ENCODE peak calls at places on chromosome 6, in five cellular contexts. One of them, this sample, is unnamed.

GRCh38 chr6:125942677-125943527 is 13.7 kb upstream of the HINT3 start:
- DNase-seq in activated CD8-positive, alpha-beta memory T cell treated with anti-CD3 and anti-CD28 coated beads for 48 hours: no peak
- DNase-seq in NK-92 treated with Interleukin-12 subunit alpha and Interleukin-12 subunit beta, amount 100 ng/mL, for 24 hours: no peak
- DNase-seq in fibroblast of the conjunctiva: no peak
- DNase-seq in H7: no peak
- DNase-seq in this sample: no peak

GRCh38 chr6:114240800-114241199 is 102.0 kb downstream of the HS3ST5 start:
- DNase-seq in activated CD8-positive, alpha-beta memory T cell treated with anti-CD3 and anti-CD28 coated beads for 48 hours: no peak
- DNase-seq in NK-92 treated with Interleukin-12 subunit alpha and Interleukin-12 subunit beta, amount 100 ng/mL, for 24 hours: no peak
- DNase-seq in fibroblast of the conjunctiva: no peak
- DNase-seq in H7: no peak
- DNase-seq in this sample: no peak

GRCh38 chr6:114304304-114304887 is 38.4 kb downstream of the HS3ST5 start:
- DNase-seq in activated CD8-positive, alpha-beta memory T cell treated with anti-CD3 and anti-CD28 coated beads for 48 hours: no peak
- DNase-seq in NK-92 treated with Interleukin-12 subunit alpha and Interleukin-12 subunit beta, amount 100 ng/mL, for 24 hours: no peak
- DNase-seq in fibroblast of the conjunctiva: no peak
- DNase-seq in H7: no peak
- DNase-seq in this sample: no peak

GRCh38 chr6:452301-453067 is 60.9 kb downstream of the IRF4 start:
- DNase-seq in activated CD8-positive, alpha-beta memory T cell treated with anti-CD3 and anti-CD28 coated beads for 48 hours: no peak
- DNase-seq in NK-92 treated with Interleukin-12 subunit alpha and Interleukin-12 subunit beta, amount 100 ng/mL, for 24 hours: no peak
- DNase-seq in fibroblast of the conjunctiva: no peak
- DNase-seq in H7: no peak
- DNase-seq in this sample: no peak

GRCh38 chr6:147449405-147450161 is 58.9 kb upstream of the SAMD5 start:
- DNase-seq in activated CD8-positive, alpha-beta memory T cell treated with anti-CD3 and anti-CD28 coated beads for 48 hours: no peak
- DNase-seq in NK-92 treated with Interleukin-12 subunit alpha and Interleukin-12 subunit beta, amount 100 ng/mL, for 24 hours: no peak
- DNase-seq in fibroblast of the conjunctiva: no peak
- DNase-seq in H7: no peak
- DNase-seq in this sample: no peak

GRCh38 chr6:119317007-119317406 is 32.6 kb downstream of the MAN1A1 start:
- DNase-seq in activated CD8-positive, alpha-beta memory T cell treated with anti-CD3 and anti-CD28 coated beads for 48 hours: no peak
- DNase-seq in NK-92 treated with Interleukin-12 subunit alpha and Interleukin-12 subunit beta, amount 100 ng/mL, for 24 hours: no peak
- DNase-seq in fibroblast of the conjunctiva: no peak
- DNase-seq in H7: no peak
- DNase-seq in this sample: no peak

GRCh38 chr6:2855061-2855519 is 13.4 kb upstream of the SERPINB1 start:
- DNase-seq in activated CD8-positive, alpha-beta memory T cell treated with anti-CD3 and anti-CD28 coated beads for 48 hours: no peak
- DNase-seq in NK-92 treated with Interleukin-12 subunit alpha and Interleukin-12 subunit beta, amount 100 ng/mL, for 24 hours: no peak
- DNase-seq in fibroblast of the conjunctiva: no peak
- DNase-seq in H7: no peak
- DNase-seq in this sample: no peak

GRCh38 chr6:50021894-50022293 is at the start of gene DEFB110:
- DNase-seq in activated CD8-positive, alpha-beta memory T cell treated with anti-CD3 and anti-CD28 coated beads for 48 hours: no peak
- DNase-seq in NK-92 treated with Interleukin-12 subunit alpha and Interleukin-12 subunit beta, amount 100 ng/mL, for 24 hours: no peak
- DNase-seq in fibroblast of the conjunctiva: no peak
- DNase-seq in H7: no peak
- DNase-seq in this sample: no peak

GRCh38 chr6:97177905-97178304 is 105.1 kb downstream of the MMS22L start:
- DNase-seq in activated CD8-positive, alpha-beta memory T cell treated with anti-CD3 and anti-CD28 coated beads for 48 hours: no peak
- DNase-seq in NK-92 treated with Interleukin-12 subunit alpha and Interleukin-12 subunit beta, amount 100 ng/mL, for 24 hours: no peak
- DNase-seq in fibroblast of the conjunctiva: no peak
- DNase-seq in H7: no peak
- DNase-seq in this sample: no peak

GRCh38 chr6:43623880-43624785 is 4.9 kb downstream of the GTPBP2 start:
- DNase-seq in activated CD8-positive, alpha-beta memory T cell treated with anti-CD3 and anti-CD28 coated beads for 48 hours: no peak
- DNase-seq in NK-92 treated with Interleukin-12 subunit alpha and Interleukin-12 subunit beta, amount 100 ng/mL, for 24 hours: no peak
- DNase-seq in fibroblast of the conjunctiva: no peak
- DNase-seq in H7: no peak
- DNase-seq in this sample: no peak

GRCh38 chr6:161607696-161608297 is 333.9 kb upstream of the AGPAT4 start:
- DNase-seq in activated CD8-positive, alpha-beta memory T cell treated with anti-CD3 and anti-CD28 coated beads for 48 hours: no peak
- DNase-seq in NK-92 treated with Interleukin-12 subunit alpha and Interleukin-12 subunit beta, amount 100 ng/mL, for 24 hours: no peak
- DNase-seq in fibroblast of the conjunctiva: no peak
- DNase-seq in H7: no peak
- DNase-seq in this sample: no peak

GRCh38 chr6:137900815-137901214 is 33.8 kb downstream of the TNFAIP3 start:
- DNase-seq in activated CD8-positive, alpha-beta memory T cell treated with anti-CD3 and anti-CD28 coated beads for 48 hours: no peak
- DNase-seq in NK-92 treated with Interleukin-12 subunit alpha and Interleukin-12 subunit beta, amount 100 ng/mL, for 24 hours: no peak
- DNase-seq in fibroblast of the conjunctiva: no peak
- DNase-seq in H7: no peak
- DNase-seq in this sample: no peak

GRCh38 chr6:5345324-5345723 is 84.0 kb downstream of the FARS2 start:
- DNase-seq in activated CD8-positive, alpha-beta memory T cell treated with anti-CD3 and anti-CD28 coated beads for 48 hours: no peak
- DNase-seq in NK-92 treated with Interleukin-12 subunit alpha and Interleukin-12 subunit beta, amount 100 ng/mL, for 24 hours: no peak
- DNase-seq in fibroblast of the conjunctiva: no peak
- DNase-seq in H7: no peak
- DNase-seq in this sample: no peak

GRCh38 chr6:35077006-35077712 is 64.0 kb downstream of the TCP11 start:
- DNase-seq in activated CD8-positive, alpha-beta memory T cell treated with anti-CD3 and anti-CD28 coated beads for 48 hours: no peak
- DNase-seq in NK-92 treated with Interleukin-12 subunit alpha and Interleukin-12 subunit beta, amount 100 ng/mL, for 24 hours: no peak
- DNase-seq in fibroblast of the conjunctiva: no peak
- DNase-seq in H7: no peak
- DNase-seq in this sample: no peak

GRCh38 chr6:111113731-111114438 is 26.6 kb downstream of the SLC16A10 start:
- DNase-seq in activated CD8-positive, alpha-beta memory T cell treated with anti-CD3 and anti-CD28 coated beads for 48 hours: no peak
- DNase-seq in NK-92 treated with Interleukin-12 subunit alpha and Interleukin-12 subunit beta, amount 100 ng/mL, for 24 hours: no peak
- DNase-seq in fibroblast of the conjunctiva: no peak
- DNase-seq in H7: no peak
- DNase-seq in this sample: no peak

GRCh38 chr6:132812255-132812732 is 2.1 kb upstream of the RPS12 start:
- DNase-seq in activated CD8-positive, alpha-beta memory T cell treated with anti-CD3 and anti-CD28 coated beads for 48 hours: no peak
- DNase-seq in NK-92 treated with Interleukin-12 subunit alpha and Interleukin-12 subunit beta, amount 100 ng/mL, for 24 hours: no peak
- DNase-seq in fibroblast of the conjunctiva: no peak
- DNase-seq in H7: no peak
- DNase-seq in this sample: no peak

GRCh38 chr6:43739642-43740091 is 30.3 kb upstream of the VEGFA start:
- DNase-seq in activated CD8-positive, alpha-beta memory T cell treated with anti-CD3 and anti-CD28 coated beads for 48 hours: no peak
- DNase-seq in NK-92 treated with Interleukin-12 subunit alpha and Interleukin-12 subunit beta, amount 100 ng/mL, for 24 hours: no peak
- DNase-seq in fibroblast of the conjunctiva: no peak
- DNase-seq in H7: peak; percentile 16
- DNase-seq in this sample: no peak

GRCh38 chr6:34235605-34236422 is 859 bp upstream of the HMGA1 start:
- DNase-seq in activated CD8-positive, alpha-beta memory T cell treated with anti-CD3 and anti-CD28 coated beads for 48 hours: no peak
- DNase-seq in NK-92 treated with Interleukin-12 subunit alpha and Interleukin-12 subunit beta, amount 100 ng/mL, for 24 hours: no peak
- DNase-seq in fibroblast of the conjunctiva: peak; percentile 57
- DNase-seq in H7: no peak
- DNase-seq in this sample: peak; percentile 80

GRCh38 chr6:157709514-157709913 is 113.5 kb upstream of the SNX9 start:
- DNase-seq in activated CD8-positive, alpha-beta memory T cell treated with anti-CD3 and anti-CD28 coated beads for 48 hours: no peak
- DNase-seq in NK-92 treated with Interleukin-12 subunit alpha and Interleukin-12 subunit beta, amount 100 ng/mL, for 24 hours: no peak
- DNase-seq in fibroblast of the conjunctiva: no peak
- DNase-seq in H7: no peak
- DNase-seq in this sample: no peak

GRCh38 chr6:8383584-8383983 is 51.8 kb downstream of the SLC35B3 start:
- DNase-seq in activated CD8-positive, alpha-beta memory T cell treated with anti-CD3 and anti-CD28 coated beads for 48 hours: no peak
- DNase-seq in NK-92 treated with Interleukin-12 subunit alpha and Interleukin-12 subunit beta, amount 100 ng/mL, for 24 hours: no peak
- DNase-seq in fibroblast of the conjunctiva: no peak
- DNase-seq in H7: peak; percentile 28
- DNase-seq in this sample: no peak

GRCh38 chr6:20001286-20001685 is 164.1 kb downstream of the ID4 start:
- DNase-seq in activated CD8-positive, alpha-beta memory T cell treated with anti-CD3 and anti-CD28 coated beads for 48 hours: no peak
- DNase-seq in NK-92 treated with Interleukin-12 subunit alpha and Interleukin-12 subunit beta, amount 100 ng/mL, for 24 hours: no peak
- DNase-seq in fibroblast of the conjunctiva: no peak
- DNase-seq in H7: no peak
- DNase-seq in this sample: no peak

GRCh38 chr6:64890609-64891008 is 816.4 kb downstream of the EYS start:
- DNase-seq in activated CD8-positive, alpha-beta memory T cell treated with anti-CD3 and anti-CD28 coated beads for 48 hours: no peak
- DNase-seq in NK-92 treated with Interleukin-12 subunit alpha and Interleukin-12 subunit beta, amount 100 ng/mL, for 24 hours: no peak
- DNase-seq in fibroblast of the conjunctiva: peak; percentile 10
- DNase-seq in H7: no peak
- DNase-seq in this sample: no peak

GRCh38 chr6:167350731-167351655 is 26.1 kb downstream of the TTLL2 start:
- DNase-seq in activated CD8-positive, alpha-beta memory T cell treated with anti-CD3 and anti-CD28 coated beads for 48 hours: peak; percentile 71
- DNase-seq in NK-92 treated with Interleukin-12 subunit alpha and Interleukin-12 subunit beta, amount 100 ng/mL, for 24 hours: no peak
- DNase-seq in fibroblast of the conjunctiva: peak; percentile 22
- DNase-seq in H7: peak; percentile 87
- DNase-seq in this sample: peak; percentile 89

GRCh38 chr6:29797120-29797519 is 30.5 kb upstream of the HLA-G start:
- DNase-seq in activated CD8-positive, alpha-beta memory T cell treated with anti-CD3 and anti-CD28 coated beads for 48 hours: no peak
- DNase-seq in NK-92 treated with Interleukin-12 subunit alpha and Interleukin-12 subunit beta, amount 100 ng/mL, for 24 hours: no peak
- DNase-seq in fibroblast of the conjunctiva: no peak
- DNase-seq in H7: no peak
- DNase-seq in this sample: no peak

GRCh38 chr6:26196846-26197683 is 109.8 kb downstream of the HFE start:
- DNase-seq in activated CD8-positive, alpha-beta memory T cell treated with anti-CD3 and anti-CD28 coated beads for 48 hours: no peak
- DNase-seq in NK-92 treated with Interleukin-12 subunit alpha and Interleukin-12 subunit beta, amount 100 ng/mL, for 24 hours: peak; percentile 80
- DNase-seq in fibroblast of the conjunctiva: peak; percentile 95
- DNase-seq in H7: peak; percentile 86
- DNase-seq in this sample: no peak

GRCh38 chr6:104795363-104795762 is 64.4 kb downstream of the HACE1 start:
- DNase-seq in activated CD8-positive, alpha-beta memory T cell treated with anti-CD3 and anti-CD28 coated beads for 48 hours: no peak
- DNase-seq in NK-92 treated with Interleukin-12 subunit alpha and Interleukin-12 subunit beta, amount 100 ng/mL, for 24 hours: no peak
- DNase-seq in fibroblast of the conjunctiva: no peak
- DNase-seq in H7: no peak
- DNase-seq in this sample: no peak

GRCh38 chr6:12748815-12749521 is 32.4 kb downstream of the PHACTR1 start:
- DNase-seq in activated CD8-positive, alpha-beta memory T cell treated with anti-CD3 and anti-CD28 coated beads for 48 hours: no peak
- DNase-seq in NK-92 treated with Interleukin-12 subunit alpha and Interleukin-12 subunit beta, amount 100 ng/mL, for 24 hours: no peak
- DNase-seq in fibroblast of the conjunctiva: no peak
- DNase-seq in H7: peak; percentile 87
- DNase-seq in this sample: no peak

GRCh38 chr6:110741517-110741916 is 73.8 kb downstream of the CDK19 start:
- DNase-seq in activated CD8-positive, alpha-beta memory T cell treated with anti-CD3 and anti-CD28 coated beads for 48 hours: no peak
- DNase-seq in NK-92 treated with Interleukin-12 subunit alpha and Interleukin-12 subunit beta, amount 100 ng/mL, for 24 hours: no peak
- DNase-seq in fibroblast of the conjunctiva: no peak
- DNase-seq in H7: no peak
- DNase-seq in this sample: no peak

GRCh38 chr6:143689852-143690251 is 12.1 kb downstream of the PHACTR2 start:
- DNase-seq in activated CD8-positive, alpha-beta memory T cell treated with anti-CD3 and anti-CD28 coated beads for 48 hours: no peak
- DNase-seq in NK-92 treated with Interleukin-12 subunit alpha and Interleukin-12 subunit beta, amount 100 ng/mL, for 24 hours: no peak
- DNase-seq in fibroblast of the conjunctiva: no peak
- DNase-seq in H7: no peak
- DNase-seq in this sample: no peak

GRCh38 chr6:16949696-16950095 is 152.2 kb upstream of the STMND1 start:
- DNase-seq in activated CD8-positive, alpha-beta memory T cell treated with anti-CD3 and anti-CD28 coated beads for 48 hours: no peak
- DNase-seq in NK-92 treated with Interleukin-12 subunit alpha and Interleukin-12 subunit beta, amount 100 ng/mL, for 24 hours: no peak
- DNase-seq in fibroblast of the conjunctiva: no peak
- DNase-seq in H7: no peak
- DNase-seq in this sample: no peak

GRCh38 chr6:18371576-18371975 is 15.6 kb upstream of the RNF144B start:
- DNase-seq in activated CD8-positive, alpha-beta memory T cell treated with anti-CD3 and anti-CD28 coated beads for 48 hours: no peak
- DNase-seq in NK-92 treated with Interleukin-12 subunit alpha and Interleukin-12 subunit beta, amount 100 ng/mL, for 24 hours: no peak
- DNase-seq in fibroblast of the conjunctiva: no peak
- DNase-seq in H7: no peak
- DNase-seq in this sample: no peak

GRCh38 chr6:125989631-125990030 is 3.3 kb downstream of the TRMT11 start:
- DNase-seq in activated CD8-positive, alpha-beta memory T cell treated with anti-CD3 and anti-CD28 coated beads for 48 hours: no peak
- DNase-seq in NK-92 treated with Interleukin-12 subunit alpha and Interleukin-12 subunit beta, amount 100 ng/mL, for 24 hours: no peak
- DNase-seq in fibroblast of the conjunctiva: no peak
- DNase-seq in H7: no peak
- DNase-seq in this sample: no peak

GRCh38 chr6:116158641-116159040 is 32.7 kb upstream of the COL10A1 start:
- DNase-seq in activated CD8-positive, alpha-beta memory T cell treated with anti-CD3 and anti-CD28 coated beads for 48 hours: no peak
- DNase-seq in NK-92 treated with Interleukin-12 subunit alpha and Interleukin-12 subunit beta, amount 100 ng/mL, for 24 hours: no peak
- DNase-seq in fibroblast of the conjunctiva: no peak
- DNase-seq in H7: no peak
- DNase-seq in this sample: no peak

GRCh38 chr6:12241493-12242214 is 48.5 kb upstream of the EDN1 start:
- DNase-seq in activated CD8-positive, alpha-beta memory T cell treated with anti-CD3 and anti-CD28 coated beads for 48 hours: no peak
- DNase-seq in NK-92 treated with Interleukin-12 subunit alpha and Interleukin-12 subunit beta, amount 100 ng/mL, for 24 hours: no peak
- DNase-seq in fibroblast of the conjunctiva: no peak
- DNase-seq in H7: no peak
- DNase-seq in this sample: no peak

GRCh38 chr6:133890941-133891813 is 2.3 kb downstream of the TCF21 start:
- DNase-seq in activated CD8-positive, alpha-beta memory T cell treated with anti-CD3 and anti-CD28 coated beads for 48 hours: no peak
- DNase-seq in NK-92 treated with Interleukin-12 subunit alpha and Interleukin-12 subunit beta, amount 100 ng/mL, for 24 hours: no peak
- DNase-seq in fibroblast of the conjunctiva: no peak
- DNase-seq in H7: peak; percentile 82
- DNase-seq in this sample: no peak

GRCh38 chr6:108557494-108558371 is 3.0 kb upstream of the FOXO3 start:
- DNase-seq in activated CD8-positive, alpha-beta memory T cell treated with anti-CD3 and anti-CD28 coated beads for 48 hours: peak; percentile 45
- DNase-seq in NK-92 treated with Interleukin-12 subunit alpha and Interleukin-12 subunit beta, amount 100 ng/mL, for 24 hours: peak; percentile 82
- DNase-seq in fibroblast of the conjunctiva: no peak
- DNase-seq in H7: peak; percentile 96
- DNase-seq in this sample: peak; percentile 85